ENCODE peak calls at places on chromosomes 3 and 15, in eight cellular contexts. One of them, this sample, is unnamed.

GRCh38 chr15:36172970-36173369 is 406.5 kb upstream of the CDIN1 start:
- DNase-seq in right cardiac atrium: no peak
- DNase-seq in neural crest cell: no peak
- DNase-seq in skeletal muscle cell: peak
- DNase-seq in myocyte: no peak
- DNase-seq in activated CD4-positive, alpha-beta T cell treated with anti-CD3 and anti-CD28 coated beads, Interleukin-2, amount 10 ng/mL, durations not matched to agents 7 days and 5 days: no peak
- DNase-seq in MCF 10A: peak
- DNase-seq in GM23248: no peak
- DNase-seq in this sample: no peak

GRCh38 chr3:140355481-140355880 is 322.4 kb upstream of the TRIM42 start:
- DNase-seq in right cardiac atrium: no peak
- DNase-seq in neural crest cell: no peak
- DNase-seq in skeletal muscle cell: no peak
- DNase-seq in myocyte: no peak
- DNase-seq in activated CD4-positive, alpha-beta T cell treated with anti-CD3 and anti-CD28 coated beads, Interleukin-2, amount 10 ng/mL, durations not matched to agents 7 days and 5 days: no peak
- DNase-seq in MCF 10A: no peak
- DNase-seq in GM23248: no peak
- DNase-seq in this sample: no peak

GRCh38 chr3:14235003-14235876 is 56.6 kb downstream of the LSM3 start:
- DNase-seq in right cardiac atrium: no peak
- DNase-seq in neural crest cell: no peak
- DNase-seq in skeletal muscle cell: no peak
- DNase-seq in myocyte: no peak
- DNase-seq in activated CD4-positive, alpha-beta T cell treated with anti-CD3 and anti-CD28 coated beads, Interleukin-2, amount 10 ng/mL, durations not matched to agents 7 days and 5 days: no peak
- DNase-seq in MCF 10A: peak
- DNase-seq in GM23248: no peak
- DNase-seq in this sample: no peak

GRCh38 chr3:2614578-2614977 is 495.6 kb downstream of the IL5RA start:
- DNase-seq in right cardiac atrium: no peak
- DNase-seq in neural crest cell: no peak
- DNase-seq in skeletal muscle cell: no peak
- DNase-seq in myocyte: no peak
- DNase-seq in activated CD4-positive, alpha-beta T cell treated with anti-CD3 and anti-CD28 coated beads, Interleukin-2, amount 10 ng/mL, durations not matched to agents 7 days and 5 days: no peak
- DNase-seq in MCF 10A: no peak
- DNase-seq in GM23248: no peak
- DNase-seq in this sample: no peak

GRCh38 chr15:39456113-39456512 is 124.8 kb upstream of the THBS1 start:
- DNase-seq in right cardiac atrium: no peak
- DNase-seq in neural crest cell: no peak
- DNase-seq in skeletal muscle cell: no peak
- DNase-seq in myocyte: no peak
- DNase-seq in activated CD4-positive, alpha-beta T cell treated with anti-CD3 and anti-CD28 coated beads, Interleukin-2, amount 10 ng/mL, durations not matched to agents 7 days and 5 days: no peak
- DNase-seq in MCF 10A: no peak
- DNase-seq in GM23248: no peak
- DNase-seq in this sample: no peak

GRCh38 chr15:96326551-96327154 is 3.8 kb upstream of the NR2F2 start:
- DNase-seq in right cardiac atrium: peak
- DNase-seq in neural crest cell: no peak
- DNase-seq in skeletal muscle cell: no peak
- DNase-seq in myocyte: peak
- DNase-seq in activated CD4-positive, alpha-beta T cell treated with anti-CD3 and anti-CD28 coated beads, Interleukin-2, amount 10 ng/mL, durations not matched to agents 7 days and 5 days: no peak
- DNase-seq in MCF 10A: peak
- DNase-seq in GM23248: peak
- DNase-seq in this sample: peak

GRCh38 chr3:17942856-17943255 is 200.4 kb upstream of the TBC1D5 start:
- DNase-seq in right cardiac atrium: no peak
- DNase-seq in neural crest cell: no peak
- DNase-seq in skeletal muscle cell: no peak
- DNase-seq in myocyte: no peak
- DNase-seq in activated CD4-positive, alpha-beta T cell treated with anti-CD3 and anti-CD28 coated beads, Interleukin-2, amount 10 ng/mL, durations not matched to agents 7 days and 5 days: no peak
- DNase-seq in MCF 10A: peak
- DNase-seq in GM23248: peak
- DNase-seq in this sample: no peak

GRCh38 chr3:32154180-32154579 is 47.8 kb downstream of the GPD1L start:
- DNase-seq in right cardiac atrium: no peak
- DNase-seq in neural crest cell: no peak
- DNase-seq in skeletal muscle cell: no peak
- DNase-seq in myocyte: no peak
- DNase-seq in activated CD4-positive, alpha-beta T cell treated with anti-CD3 and anti-CD28 coated beads, Interleukin-2, amount 10 ng/mL, durations not matched to agents 7 days and 5 days: no peak
- DNase-seq in MCF 10A: no peak
- DNase-seq in GM23248: peak
- DNase-seq in this sample: no peak

GRCh38 chr3:10511809-10512494 is 6.6 kb upstream of the ATP2B2 start:
- DNase-seq in right cardiac atrium: no peak
- DNase-seq in neural crest cell: no peak
- DNase-seq in skeletal muscle cell: peak
- DNase-seq in myocyte: peak
- DNase-seq in activated CD4-positive, alpha-beta T cell treated with anti-CD3 and anti-CD28 coated beads, Interleukin-2, amount 10 ng/mL, durations not matched to agents 7 days and 5 days: no peak
- DNase-seq in MCF 10A: peak
- DNase-seq in GM23248: peak
- DNase-seq in this sample: peak

GRCh38 chr3:16343101-16343500 is 78.1 kb downstream of the OXNAD1 start:
- DNase-seq in right cardiac atrium: no peak
- DNase-seq in neural crest cell: no peak
- DNase-seq in skeletal muscle cell: no peak
- DNase-seq in myocyte: no peak
- DNase-seq in activated CD4-positive, alpha-beta T cell treated with anti-CD3 and anti-CD28 coated beads, Interleukin-2, amount 10 ng/mL, durations not matched to agents 7 days and 5 days: no peak
- DNase-seq in MCF 10A: no peak
- DNase-seq in GM23248: no peak
- DNase-seq in this sample: no peak

GRCh38 chr3:59641169-59641914 is 591.5 kb upstream of the CFAP20DC start:
- DNase-seq in right cardiac atrium: peak
- DNase-seq in neural crest cell: no peak
- DNase-seq in skeletal muscle cell: peak
- DNase-seq in myocyte: no peak
- DNase-seq in activated CD4-positive, alpha-beta T cell treated with anti-CD3 and anti-CD28 coated beads, Interleukin-2, amount 10 ng/mL, durations not matched to agents 7 days and 5 days: no peak
- DNase-seq in MCF 10A: peak
- DNase-seq in GM23248: peak
- DNase-seq in this sample: no peak

GRCh38 chr15:95883064-95883463 is 447.4 kb upstream of the NR2F2 start:
- DNase-seq in right cardiac atrium: no peak
- DNase-seq in neural crest cell: no peak
- DNase-seq in skeletal muscle cell: no peak
- DNase-seq in myocyte: no peak
- DNase-seq in activated CD4-positive, alpha-beta T cell treated with anti-CD3 and anti-CD28 coated beads, Interleukin-2, amount 10 ng/mL, durations not matched to agents 7 days and 5 days: no peak
- DNase-seq in MCF 10A: no peak
- DNase-seq in GM23248: no peak
- DNase-seq in this sample: no peak

GRCh38 chr3:177746259-177747021 is 549.2 kb upstream of the TBL1XR1 start:
- DNase-seq in right cardiac atrium: no peak
- DNase-seq in neural crest cell: no peak
- DNase-seq in skeletal muscle cell: no peak
- DNase-seq in myocyte: peak
- DNase-seq in activated CD4-positive, alpha-beta T cell treated with anti-CD3 and anti-CD28 coated beads, Interleukin-2, amount 10 ng/mL, durations not matched to agents 7 days and 5 days: no peak
- DNase-seq in MCF 10A: no peak
- DNase-seq in GM23248: no peak
- DNase-seq in this sample: no peak

GRCh38 chr3:73148653-73149052 is 87.2 kb downstream of the EBLN2 start:
- DNase-seq in right cardiac atrium: no peak
- DNase-seq in neural crest cell: no peak
- DNase-seq in skeletal muscle cell: no peak
- DNase-seq in myocyte: peak
- DNase-seq in activated CD4-positive, alpha-beta T cell treated with anti-CD3 and anti-CD28 coated beads, Interleukin-2, amount 10 ng/mL, durations not matched to agents 7 days and 5 days: no peak
- DNase-seq in MCF 10A: no peak
- DNase-seq in GM23248: peak
- DNase-seq in this sample: no peak

GRCh38 chr3:42683875-42684593 is 1.3 kb upstream of the KLHL40 start:
- DNase-seq in right cardiac atrium: peak
- DNase-seq in neural crest cell: no peak
- DNase-seq in skeletal muscle cell: peak
- DNase-seq in myocyte: peak
- DNase-seq in activated CD4-positive, alpha-beta T cell treated with anti-CD3 and anti-CD28 coated beads, Interleukin-2, amount 10 ng/mL, durations not matched to agents 7 days and 5 days: no peak
- DNase-seq in MCF 10A: peak
- DNase-seq in GM23248: peak
- DNase-seq in this sample: peak

GRCh38 chr15:40443846-40444245 is 3.1 kb downstream of the BAHD1 start:
- DNase-seq in right cardiac atrium: no peak
- DNase-seq in neural crest cell: no peak
- DNase-seq in skeletal muscle cell: no peak
- DNase-seq in myocyte: no peak
- DNase-seq in activated CD4-positive, alpha-beta T cell treated with anti-CD3 and anti-CD28 coated beads, Interleukin-2, amount 10 ng/mL, durations not matched to agents 7 days and 5 days: no peak
- DNase-seq in MCF 10A: no peak
- DNase-seq in GM23248: peak
- DNase-seq in this sample: no peak

GRCh38 chr3:27326211-27326948 is 42.8 kb downstream of the NEK10 start:
- DNase-seq in right cardiac atrium: peak
- DNase-seq in neural crest cell: no peak
- DNase-seq in skeletal muscle cell: peak
- DNase-seq in myocyte: peak
- DNase-seq in activated CD4-positive, alpha-beta T cell treated with anti-CD3 and anti-CD28 coated beads, Interleukin-2, amount 10 ng/mL, durations not matched to agents 7 days and 5 days: no peak
- DNase-seq in MCF 10A: peak
- DNase-seq in GM23248: peak
- DNase-seq in this sample: peak

GRCh38 chr3:107416886-107417285 is 39.6 kb downstream of the CCDC54 start:
- DNase-seq in right cardiac atrium: no peak
- DNase-seq in neural crest cell: no peak
- DNase-seq in skeletal muscle cell: no peak
- DNase-seq in myocyte: no peak
- DNase-seq in activated CD4-positive, alpha-beta T cell treated with anti-CD3 and anti-CD28 coated beads, Interleukin-2, amount 10 ng/mL, durations not matched to agents 7 days and 5 days: no peak
- DNase-seq in MCF 10A: peak
- DNase-seq in GM23248: peak
- DNase-seq in this sample: peak

GRCh38 chr15:92818658-92819311 is 81.3 kb upstream of the CHD2 start:
- DNase-seq in right cardiac atrium: no peak
- DNase-seq in neural crest cell: no peak
- DNase-seq in skeletal muscle cell: no peak
- DNase-seq in myocyte: no peak
- DNase-seq in activated CD4-positive, alpha-beta T cell treated with anti-CD3 and anti-CD28 coated beads, Interleukin-2, amount 10 ng/mL, durations not matched to agents 7 days and 5 days: peak
- DNase-seq in MCF 10A: no peak
- DNase-seq in GM23248: no peak
- DNase-seq in this sample: no peak

GRCh38 chr15:68618339-68619302 is 39.8 kb downstream of the CORO2B start:
- DNase-seq in right cardiac atrium: no peak
- DNase-seq in neural crest cell: no peak
- DNase-seq in skeletal muscle cell: no peak
- DNase-seq in myocyte: no peak
- DNase-seq in activated CD4-positive, alpha-beta T cell treated with anti-CD3 and anti-CD28 coated beads, Interleukin-2, amount 10 ng/mL, durations not matched to agents 7 days and 5 days: no peak
- DNase-seq in MCF 10A: no peak
- DNase-seq in GM23248: peak
- DNase-seq in this sample: no peak

GRCh38 chr15:60975951-60976350 is 253.2 kb downstream of the RORA start:
- DNase-seq in right cardiac atrium: no peak
- DNase-seq in neural crest cell: no peak
- DNase-seq in skeletal muscle cell: no peak
- DNase-seq in myocyte: no peak
- DNase-seq in activated CD4-positive, alpha-beta T cell treated with anti-CD3 and anti-CD28 coated beads, Interleukin-2, amount 10 ng/mL, durations not matched to agents 7 days and 5 days: no peak
- DNase-seq in MCF 10A: no peak
- DNase-seq in GM23248: no peak
- DNase-seq in this sample: no peak

This sample was measured in LHCN-M2.